ENCODE peak calls at places on chromosomes 4 and X, in eight cellular contexts. N is sigmoid colon; O is heart right ventricle; Z is fibroblast of the aortic adventitia; Y is HL-60; J is CD4-positive, alpha-beta T cell; E is HFFc6; Q is CD8-positive, alpha-beta T cell. F is an unnamed sample.

GRCh38 chr4:181971973-181972372 is 271.2 kb upstream of the TENM3 start:
- DNase-seq in N (no peak), O (no peak), Z (peak), Y (no peak), J (no peak), E (peak), Q (no peak), F (no peak)

GRCh38 chrX:133776072-133776471 is 209.3 kb downstream of the GPC3 start:
- DNase-seq in N (no peak), O (no peak), Z (no peak), Y (peak), J (peak), E (no peak), Q (peak), F (no peak)

GRCh38 chr4:188016754-188017153 is 21.2 kb downstream of the ZFP42 start:
- DNase-seq in N (no peak), O (no peak), Z (no peak), Y (no peak), J (no peak), E (no peak), Q (no peak), F (no peak)

GRCh38 chr4:158172558-158173258 is at the start of gene GASK1B:
- DNase-seq in N (no peak), O (no peak), Z (peak), Y (peak), J (no peak), E (peak), Q (no peak), F (no peak)

GRCh38 chr4:152605031-152605430 is 69.1 kb upstream of the FBXW7 start:
- DNase-seq in N (no peak), O (no peak), Z (no peak), Y (no peak), J (no peak), E (no peak), Q (no peak), F (no peak)

GRCh38 chr4:10691651-10692050 is 7.1 kb upstream of the CLNK start:
- DNase-seq in N (no peak), O (no peak), Z (peak), Y (no peak), J (no peak), E (no peak), Q (no peak), F (no peak)

GRCh38 chrX:56397636-56398035 is 165.5 kb downstream of the KLF8 start:
- DNase-seq in N (no peak), O (no peak), Z (no peak), Y (no peak), J (no peak), E (no peak), Q (no peak), F (no peak)

GRCh38 chrX:107826286-107827136 is 845 bp downstream of the MID2 start:
- DNase-seq in N (peak), O (peak), Z (peak), Y (no peak), J (peak), E (peak), Q (peak), F (no peak)

GRCh38 chrX:16930392-16930791 is 16.1 kb upstream of the REPS2 start:
- DNase-seq in N (no peak), O (no peak), Z (no peak), Y (no peak), J (no peak), E (no peak), Q (no peak), F (no peak)

GRCh38 chrX:44770111-44770510 is 73.7 kb upstream of the DUSP21 start:
- DNase-seq in N (no peak), O (no peak), Z (peak), Y (no peak), J (no peak), E (no peak), Q (no peak), F (no peak)

GRCh38 chr4:180635276-180635675 is 1607.9 kb upstream of the TENM3 start:
- DNase-seq in N (no peak), O (no peak), Z (no peak), Y (no peak), J (no peak), E (no peak), Q (no peak), F (no peak)

GRCh38 chr4:140568507-140569306 is at the start of gene UCP1:
- DNase-seq in N (no peak), O (peak), Z (no peak), Y (no peak), J (no peak), E (no peak), Q (no peak), F (no peak)

GRCh38 chrX:110966839-110967238 is 129.2 kb upstream of the PAK3 start:
- DNase-seq in N (no peak), O (no peak), Z (peak), Y (peak), J (no peak), E (no peak), Q (no peak), F (no peak)

GRCh38 chrX:110966046-110966445 is 129.9 kb upstream of the PAK3 start:
- DNase-seq in N (no peak), O (no peak), Z (no peak), Y (no peak), J (no peak), E (no peak), Q (no peak), F (no peak)

GRCh38 chrX:110964761-110965160 is 131.2 kb upstream of the PAK3 start:
- DNase-seq in N (no peak), O (no peak), Z (no peak), Y (no peak), J (no peak), E (no peak), Q (no peak), F (no peak)

GRCh38 chrX:110965409-110965808 is 130.6 kb upstream of the PAK3 start:
- DNase-seq in N (no peak), O (no peak), Z (peak), Y (no peak), J (no peak), E (no peak), Q (no peak), F (no peak)
- TF ChIP-seq CTCF in N (no peak), O (no peak), Z (no peak), Y (no peak), J (no peak), E (no peak), Q (no peak), F (no peak)

DNA sequence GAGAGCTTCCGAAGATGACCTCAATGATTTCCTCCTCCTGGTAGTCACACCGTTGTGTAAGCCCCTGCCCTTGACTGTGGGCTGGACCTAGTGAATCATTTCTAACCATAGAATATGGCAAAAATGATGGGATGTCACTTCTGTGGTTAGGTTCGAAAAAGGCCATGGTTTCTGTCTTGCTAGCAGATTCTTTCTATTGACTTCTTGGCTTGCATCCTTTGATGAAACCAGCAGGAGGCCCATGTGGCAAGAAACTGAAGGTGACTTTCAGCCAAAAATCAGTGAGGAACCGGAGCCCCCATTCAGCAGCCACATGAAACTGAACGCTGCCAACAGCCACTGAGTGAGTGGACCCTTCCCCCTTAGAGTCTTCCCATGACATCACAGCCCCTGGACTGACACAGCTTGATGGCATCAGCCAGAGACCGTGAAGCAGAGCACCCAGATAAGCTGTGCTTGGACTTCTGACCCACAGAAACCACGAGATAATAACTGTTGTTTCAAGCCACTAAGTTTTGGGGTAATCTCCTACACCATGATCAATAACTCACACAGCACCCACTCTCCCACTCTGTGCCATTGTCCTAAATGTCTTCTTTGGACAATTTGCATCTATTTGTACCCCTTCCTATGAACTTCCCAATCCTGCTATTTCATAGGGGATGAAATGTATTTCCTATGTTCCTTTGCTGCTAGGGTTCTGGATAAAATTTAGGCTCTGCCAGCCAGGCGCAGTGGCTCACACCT is 148.0 kb upstream of the STX18 start:
- DNase-seq in N (no peak), O (no peak), Z (no peak), Y (no peak), J (no peak), E (no peak), Q (no peak), F (no peak)
- TF ChIP-seq CTCF in N (no peak), O (no peak), Z (no peak), Y (no peak), J (no peak), E (peak), Q (no peak), F (no peak)

GRCh38 chr4:118180776-118181175 is 146.5 kb downstream of the NDST3 start:
- DNase-seq in N (no peak), O (no peak), Z (peak), Y (no peak), J (no peak), E (peak), Q (no peak), F (no peak)

GRCh38 chr4:118173956-118174355 is 139.7 kb downstream of the NDST3 start:
- DNase-seq in N (no peak), O (no peak), Z (peak), Y (peak), J (no peak), E (peak), Q (no peak), F (no peak)

GRCh38 chr4:118173126-118173525 is 138.8 kb downstream of the NDST3 start:
- DNase-seq in N (no peak), O (no peak), Z (no peak), Y (no peak), J (no peak), E (no peak), Q (no peak), F (no peak)

GRCh38 chr4:118175506-118175905 is 141.2 kb downstream of the NDST3 start:
- DNase-seq in N (no peak), O (no peak), Z (no peak), Y (peak), J (no peak), E (no peak), Q (no peak), F (no peak)

GRCh38 chr4:118177121-118177520 is 142.8 kb downstream of the NDST3 start:
- DNase-seq in N (no peak), O (no peak), Z (no peak), Y (no peak), J (no peak), E (peak), Q (no peak), F (no peak)
- TF ChIP-seq CTCF in N (no peak), O (no peak), Z (no peak), Y (no peak), J (no peak), E (no peak), Q (no peak), F (no peak)

DNA sequence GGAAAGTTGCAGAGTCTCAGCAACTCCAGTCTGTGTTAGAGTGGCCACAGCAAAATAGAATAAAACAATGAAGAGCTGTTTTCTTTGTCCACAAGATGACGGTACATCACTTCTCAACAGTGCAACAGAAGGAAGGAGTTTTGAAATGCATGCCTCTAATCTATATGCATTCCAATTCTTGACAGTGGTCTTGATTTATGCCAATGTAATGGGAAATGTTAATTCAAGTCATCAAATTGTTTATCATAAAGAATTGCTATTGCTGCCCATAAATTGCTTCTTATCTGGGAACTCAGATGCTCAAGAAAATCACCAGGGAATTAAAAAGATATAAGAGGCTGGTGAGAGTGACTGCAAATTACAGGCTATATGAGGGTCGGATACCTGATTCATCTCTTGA is 195.5 kb upstream of the PRPS2 start:
- DNase-seq in N (no peak), O (no peak), Z (peak), Y (no peak), J (no peak), E (no peak), Q (no peak), F (no peak)
- TF ChIP-seq CTCF in N (no peak), O (no peak), Z (no peak), Y (no peak), J (no peak), E (no peak), Q (no peak), F (no peak)

F was measured in chondrocyte.